ENCODE peak calls at places on chromosomes 13 and 19, in five cellular contexts. One of them, this sample, is unnamed.

GRCh38 chr19:45768644-45769053 is 403 bp downstream of the SIX5 start:
- DNase-seq in GOT3: no peak
- DNase-seq in AG08395: no peak
- DNase-seq in IMR-90: peak; percentile 41
- DNase-seq in mammary epithelial cell: peak; percentile 66
- DNase-seq in this sample: peak; percentile 72

GRCh38 chr19:1412995-1413889 is 5.9 kb downstream of the DAZAP1 start:
- DNase-seq in GOT3: no peak
- DNase-seq in AG08395: no peak
- DNase-seq in IMR-90: no peak
- DNase-seq in mammary epithelial cell: no peak
- DNase-seq in this sample: no peak

GRCh38 chr13:104645786-104646185 is 1579.6 kb upstream of the SLC10A2 start:
- DNase-seq in IMR-90: no peak
- DNase-seq in mammary epithelial cell: no peak
- DNase-seq in GOT3: no peak
- DNase-seq in AG08395: no peak
- DNase-seq in this sample: no peak

GRCh38 chr19:37885392-37885791 is 21.0 kb downstream of the WDR87 start:
- DNase-seq in IMR-90: no peak
- DNase-seq in mammary epithelial cell: no peak
- DNase-seq in AG08395: no peak
- DNase-seq in GOT3: no peak
- DNase-seq in this sample: no peak

GRCh38 chr13:108470921-108471320 is 158.5 kb upstream of the MYO16 start:
- DNase-seq in GOT3: no peak
- DNase-seq in IMR-90: no peak
- DNase-seq in mammary epithelial cell: no peak
- DNase-seq in AG08395: no peak
- DNase-seq in this sample: no peak

GRCh38 chr19:48795055-48795854 is 15.6 kb downstream of the BCAT2 start:
- DNase-seq in AG08395: peak; percentile 94
- DNase-seq in GOT3: peak; percentile 66
- DNase-seq in mammary epithelial cell: peak; percentile 88
- DNase-seq in IMR-90: peak; percentile 92
- DNase-seq in this sample: peak; percentile 95

GRCh38 chr13:51534075-51534817 is 50.0 kb upstream of the WDFY2 start:
- DNase-seq in mammary epithelial cell: peak; percentile 35
- DNase-seq in IMR-90: no peak
- DNase-seq in GOT3: no peak
- DNase-seq in AG08395: no peak
- DNase-seq in this sample: peak; percentile 62

GRCh38 chr13:30421093-30422055 is 919 bp upstream of the UBE2L5 start:
- DNase-seq in mammary epithelial cell: peak; percentile 85
- DNase-seq in IMR-90: peak; percentile 80
- DNase-seq in GOT3: peak; percentile 18
- DNase-seq in AG08395: peak; percentile 85
- DNase-seq in this sample: peak; percentile 81

GRCh38 chr19:2436926-2437325 is 9.5 kb upstream of the TIMM13 start:
- DNase-seq in mammary epithelial cell: no peak
- DNase-seq in IMR-90: no peak
- DNase-seq in AG08395: no peak
- DNase-seq in GOT3: no peak
- DNase-seq in this sample: no peak

GRCh38 chr19:53881482-53882390 is at the start of gene PRKCG:
- DNase-seq in IMR-90: no peak
- DNase-seq in GOT3: no peak
- DNase-seq in mammary epithelial cell: peak; percentile 41
- DNase-seq in AG08395: no peak
- DNase-seq in this sample: peak; percentile 35

GRCh38 chr19:2618611-2619010 is 83.9 kb downstream of the GNG7 start:
- DNase-seq in IMR-90: peak; percentile 28
- DNase-seq in mammary epithelial cell: peak; percentile 77
- DNase-seq in GOT3: peak; percentile 56
- DNase-seq in AG08395: peak; percentile 26
- DNase-seq in this sample: peak; percentile 89

GRCh38 chr13:19646062-19646461 is 12.6 kb downstream of the MPHOSPH8 start:
- DNase-seq in mammary epithelial cell: no peak
- DNase-seq in AG08395: no peak
- DNase-seq in GOT3: no peak
- DNase-seq in IMR-90: no peak
- DNase-seq in this sample: no peak

GRCh38 chr13:23159205-23159586 is 21.6 kb upstream of the SGCG start:
- DNase-seq in IMR-90: peak; percentile 13
- DNase-seq in mammary epithelial cell: no peak
- DNase-seq in AG08395: peak; percentile 64
- DNase-seq in GOT3: no peak
- DNase-seq in this sample: peak; percentile 21

GRCh38 chr13:47796816-47797215 is 204.3 kb downstream of the SUCLA2 start:
- DNase-seq in GOT3: no peak
- DNase-seq in IMR-90: no peak
- DNase-seq in AG08395: no peak
- DNase-seq in mammary epithelial cell: no peak
- DNase-seq in this sample: no peak

GRCh38 chr13:67554746-67555452 is 324.8 kb upstream of the PCDH9 start:
- DNase-seq in mammary epithelial cell: no peak
- DNase-seq in AG08395: no peak
- DNase-seq in IMR-90: peak; percentile 76
- DNase-seq in GOT3: no peak
- DNase-seq in this sample: no peak

GRCh38 chr19:2087621-2088100 is 8.5 kb downstream of the MOB3A start:
- DNase-seq in AG08395: no peak
- DNase-seq in IMR-90: no peak
- DNase-seq in mammary epithelial cell: no peak
- DNase-seq in GOT3: no peak
- DNase-seq in this sample: no peak

GRCh38 chr13:24108615-24108965 is 51.9 kb upstream of the SPATA13 start:
- DNase-seq in GOT3: no peak
- DNase-seq in mammary epithelial cell: no peak
- DNase-seq in IMR-90: no peak
- DNase-seq in AG08395: no peak
- DNase-seq in this sample: no peak

GRCh38 chr13:39406688-39407087 is 196.3 kb downstream of the LHFPL6 start:
- DNase-seq in IMR-90: no peak
- DNase-seq in AG08395: no peak
- DNase-seq in mammary epithelial cell: peak; percentile 92
- DNase-seq in GOT3: no peak
- DNase-seq in this sample: peak; percentile 25

GRCh38 chr19:6522712-6523111 is 8.1 kb upstream of the TNFSF9 start:
- DNase-seq in GOT3: no peak
- DNase-seq in AG08395: no peak
- DNase-seq in IMR-90: no peak
- DNase-seq in mammary epithelial cell: no peak
- DNase-seq in this sample: no peak

GRCh38 chr19:8355631-8356402 is 8.1 kb upstream of the ANGPTL4 start:
- DNase-seq in GOT3: peak; percentile 62
- DNase-seq in mammary epithelial cell: peak; percentile 98
- DNase-seq in AG08395: peak; percentile 86
- DNase-seq in IMR-90: peak; percentile 98
- DNase-seq in this sample: peak; percentile 99

GRCh38 chr13:30247406-30247805 is 59.9 kb downstream of the KATNAL1 start:
- DNase-seq in IMR-90: no peak
- DNase-seq in mammary epithelial cell: no peak
- DNase-seq in AG08395: no peak
- DNase-seq in GOT3: no peak
- DNase-seq in this sample: no peak

GRCh38 chr13:113178896-113179167 is 20.4 kb downstream of the PROZ start:
- DNase-seq in IMR-90: no peak
- DNase-seq in mammary epithelial cell: no peak
- DNase-seq in AG08395: no peak
- DNase-seq in GOT3: no peak
- DNase-seq in this sample: no peak

GRCh38 chr13:27131202-27131623 is 40.4 kb downstream of the USP12 start:
- DNase-seq in AG08395: no peak
- DNase-seq in GOT3: no peak
- DNase-seq in IMR-90: peak; percentile 55
- DNase-seq in mammary epithelial cell: peak; percentile 98
- DNase-seq in this sample: peak; percentile 90

GRCh38 chr19:36330226-36330625 is 48.8 kb downstream of the ZFP14 start:
- DNase-seq in mammary epithelial cell: no peak
- DNase-seq in GOT3: no peak
- DNase-seq in IMR-90: no peak
- DNase-seq in AG08395: no peak
- DNase-seq in this sample: no peak

This sample was measured in MCF 10A.